ENCODE peak calls at places on chromosome 11, in seven cellular contexts. One of them, this sample, is unnamed.

GRCh38 chr11:17683378-17684161 is 35.8 kb upstream of the MYOD1 start:
- DNase-seq in activated CD8-positive, alpha-beta T cell treated with anti-CD3 and anti-CD28 coated beads for 36 hours: no peak
- DNase-seq in psoas muscle: peak
- DNase-seq in kidney epithelial cell: peak
- DNase-seq in fibroblast of the aortic adventitia: peak
- DNase-seq in cardiac muscle cell: peak
- DNase-seq in left ventricle myocardium inferior: no peak
- DNase-seq in this sample: no peak

GRCh38 chr11:45709264-45709663 is 43.8 kb upstream of the CHST1 start:
- DNase-seq in activated CD8-positive, alpha-beta T cell treated with anti-CD3 and anti-CD28 coated beads for 36 hours: no peak
- DNase-seq in psoas muscle: no peak
- DNase-seq in kidney epithelial cell: no peak
- DNase-seq in fibroblast of the aortic adventitia: no peak
- DNase-seq in cardiac muscle cell: no peak
- DNase-seq in left ventricle myocardium inferior: no peak
- DNase-seq in this sample: no peak

GRCh38 chr11:95924414-95924760 is 480 bp upstream of the MTMR2 start:
- DNase-seq in activated CD8-positive, alpha-beta T cell treated with anti-CD3 and anti-CD28 coated beads for 36 hours: no peak
- DNase-seq in psoas muscle: no peak
- DNase-seq in kidney epithelial cell: no peak
- DNase-seq in fibroblast of the aortic adventitia: peak
- DNase-seq in cardiac muscle cell: peak
- DNase-seq in left ventricle myocardium inferior: no peak
- DNase-seq in this sample: peak

GRCh38 chr11:12269104-12269441 is 108.3 kb upstream of the PARVA start:
- DNase-seq in activated CD8-positive, alpha-beta T cell treated with anti-CD3 and anti-CD28 coated beads for 36 hours: no peak
- DNase-seq in psoas muscle: no peak
- DNase-seq in kidney epithelial cell: no peak
- DNase-seq in fibroblast of the aortic adventitia: no peak
- DNase-seq in cardiac muscle cell: peak
- DNase-seq in left ventricle myocardium inferior: no peak
- DNase-seq in this sample: no peak

GRCh38 chr11:6225896-6226295 is 8.5 kb downstream of the FHIP1B start:
- DNase-seq in activated CD8-positive, alpha-beta T cell treated with anti-CD3 and anti-CD28 coated beads for 36 hours: no peak
- DNase-seq in psoas muscle: no peak
- DNase-seq in kidney epithelial cell: no peak
- DNase-seq in fibroblast of the aortic adventitia: no peak
- DNase-seq in cardiac muscle cell: no peak
- DNase-seq in left ventricle myocardium inferior: no peak
- DNase-seq in this sample: no peak

GRCh38 chr11:78080084-78080817 is 589 bp upstream of the NDUFC2 start:
- DNase-seq in activated CD8-positive, alpha-beta T cell treated with anti-CD3 and anti-CD28 coated beads for 36 hours: no peak
- DNase-seq in psoas muscle: no peak
- DNase-seq in kidney epithelial cell: no peak
- DNase-seq in fibroblast of the aortic adventitia: no peak
- DNase-seq in cardiac muscle cell: peak
- DNase-seq in left ventricle myocardium inferior: no peak
- DNase-seq in this sample: no peak

GRCh38 chr11:120403966-120404365 is 67.8 kb downstream of the ARHGEF12 start:
- DNase-seq in activated CD8-positive, alpha-beta T cell treated with anti-CD3 and anti-CD28 coated beads for 36 hours: no peak
- DNase-seq in psoas muscle: no peak
- DNase-seq in kidney epithelial cell: no peak
- DNase-seq in fibroblast of the aortic adventitia: no peak
- DNase-seq in cardiac muscle cell: no peak
- DNase-seq in left ventricle myocardium inferior: no peak
- DNase-seq in this sample: no peak

GRCh38 chr11:105719073-105719846 is 109.4 kb downstream of the GRIA4 start:
- DNase-seq in activated CD8-positive, alpha-beta T cell treated with anti-CD3 and anti-CD28 coated beads for 36 hours: no peak
- DNase-seq in psoas muscle: no peak
- DNase-seq in kidney epithelial cell: peak
- DNase-seq in fibroblast of the aortic adventitia: peak
- DNase-seq in cardiac muscle cell: peak
- DNase-seq in left ventricle myocardium inferior: no peak
- DNase-seq in this sample: peak

GRCh38 chr11:120501440-120501839 is 10.1 kb upstream of the GRIK4 start:
- DNase-seq in activated CD8-positive, alpha-beta T cell treated with anti-CD3 and anti-CD28 coated beads for 36 hours: no peak
- DNase-seq in psoas muscle: no peak
- DNase-seq in kidney epithelial cell: no peak
- DNase-seq in fibroblast of the aortic adventitia: no peak
- DNase-seq in cardiac muscle cell: no peak
- DNase-seq in left ventricle myocardium inferior: no peak
- DNase-seq in this sample: no peak

GRCh38 chr11:11960687-11961086 is 47.7 kb downstream of the DKK3 start:
- DNase-seq in activated CD8-positive, alpha-beta T cell treated with anti-CD3 and anti-CD28 coated beads for 36 hours: no peak
- DNase-seq in psoas muscle: no peak
- DNase-seq in kidney epithelial cell: no peak
- DNase-seq in fibroblast of the aortic adventitia: no peak
- DNase-seq in cardiac muscle cell: no peak
- DNase-seq in left ventricle myocardium inferior: no peak
- DNase-seq in this sample: no peak

GRCh38 chr11:17298302-17298701 is 21.8 kb downstream of the NUCB2 start:
- DNase-seq in activated CD8-positive, alpha-beta T cell treated with anti-CD3 and anti-CD28 coated beads for 36 hours: peak
- DNase-seq in psoas muscle: no peak
- DNase-seq in kidney epithelial cell: no peak
- DNase-seq in fibroblast of the aortic adventitia: no peak
- DNase-seq in cardiac muscle cell: no peak
- DNase-seq in left ventricle myocardium inferior: no peak
- DNase-seq in this sample: peak

GRCh38 chr11:134045799-134046635 is 22.9 kb upstream of the JAM3 start:
- DNase-seq in activated CD8-positive, alpha-beta T cell treated with anti-CD3 and anti-CD28 coated beads for 36 hours: peak
- DNase-seq in psoas muscle: no peak
- DNase-seq in kidney epithelial cell: no peak
- DNase-seq in fibroblast of the aortic adventitia: no peak
- DNase-seq in cardiac muscle cell: peak
- DNase-seq in left ventricle myocardium inferior: peak
- DNase-seq in this sample: no peak

GRCh38 chr11:16610213-16610737 is 128.2 kb upstream of the C11orf58 start:
- DNase-seq in activated CD8-positive, alpha-beta T cell treated with anti-CD3 and anti-CD28 coated beads for 36 hours: no peak
- DNase-seq in psoas muscle: no peak
- DNase-seq in kidney epithelial cell: no peak
- DNase-seq in fibroblast of the aortic adventitia: no peak
- DNase-seq in cardiac muscle cell: no peak
- DNase-seq in left ventricle myocardium inferior: no peak
- DNase-seq in this sample: no peak

GRCh38 chr11:86370922-86371614 is 3.6 kb upstream of the CCDC81 start:
- DNase-seq in activated CD8-positive, alpha-beta T cell treated with anti-CD3 and anti-CD28 coated beads for 36 hours: no peak
- DNase-seq in psoas muscle: no peak
- DNase-seq in kidney epithelial cell: no peak
- DNase-seq in fibroblast of the aortic adventitia: peak
- DNase-seq in cardiac muscle cell: peak
- DNase-seq in left ventricle myocardium inferior: no peak
- DNase-seq in this sample: no peak

GRCh38 chr11:116404143-116404800 is 368.5 kb downstream of the BUD13 start:
- DNase-seq in activated CD8-positive, alpha-beta T cell treated with anti-CD3 and anti-CD28 coated beads for 36 hours: no peak
- DNase-seq in psoas muscle: no peak
- DNase-seq in kidney epithelial cell: no peak
- DNase-seq in fibroblast of the aortic adventitia: no peak
- DNase-seq in cardiac muscle cell: no peak
- DNase-seq in left ventricle myocardium inferior: no peak
- DNase-seq in this sample: no peak

GRCh38 chr11:117833401-117833891 is 8.9 kb upstream of the FXYD2 start:
- DNase-seq in activated CD8-positive, alpha-beta T cell treated with anti-CD3 and anti-CD28 coated beads for 36 hours: no peak
- DNase-seq in psoas muscle: peak
- DNase-seq in kidney epithelial cell: no peak
- DNase-seq in fibroblast of the aortic adventitia: no peak
- DNase-seq in cardiac muscle cell: no peak
- DNase-seq in left ventricle myocardium inferior: no peak
- DNase-seq in this sample: no peak

GRCh38 chr11:62555464-62556092 is 9.0 kb upstream of the AHNAK start:
- DNase-seq in activated CD8-positive, alpha-beta T cell treated with anti-CD3 and anti-CD28 coated beads for 36 hours: peak
- DNase-seq in psoas muscle: no peak
- DNase-seq in kidney epithelial cell: no peak
- DNase-seq in fibroblast of the aortic adventitia: peak
- DNase-seq in cardiac muscle cell: no peak
- DNase-seq in left ventricle myocardium inferior: peak
- DNase-seq in this sample: peak

GRCh38 chr11:62558669-62559068 is 12.1 kb upstream of the AHNAK start:
- DNase-seq in activated CD8-positive, alpha-beta T cell treated with anti-CD3 and anti-CD28 coated beads for 36 hours: no peak
- DNase-seq in psoas muscle: no peak
- DNase-seq in kidney epithelial cell: no peak
- DNase-seq in fibroblast of the aortic adventitia: no peak
- DNase-seq in cardiac muscle cell: no peak
- DNase-seq in left ventricle myocardium inferior: peak
- DNase-seq in this sample: no peak

GRCh38 chr11:62554377-62554776 is 7.8 kb upstream of the AHNAK start:
- DNase-seq in activated CD8-positive, alpha-beta T cell treated with anti-CD3 and anti-CD28 coated beads for 36 hours: no peak
- DNase-seq in psoas muscle: peak
- DNase-seq in kidney epithelial cell: no peak
- DNase-seq in fibroblast of the aortic adventitia: no peak
- DNase-seq in cardiac muscle cell: no peak
- DNase-seq in left ventricle myocardium inferior: peak
- DNase-seq in this sample: no peak

GRCh38 chr11:62556872-62557631 is 10.4 kb upstream of the AHNAK start:
- DNase-seq in activated CD8-positive, alpha-beta T cell treated with anti-CD3 and anti-CD28 coated beads for 36 hours: peak
- DNase-seq in psoas muscle: no peak
- DNase-seq in kidney epithelial cell: no peak
- DNase-seq in fibroblast of the aortic adventitia: peak
- DNase-seq in cardiac muscle cell: no peak
- DNase-seq in left ventricle myocardium inferior: no peak
- DNase-seq in this sample: no peak

DNA sequence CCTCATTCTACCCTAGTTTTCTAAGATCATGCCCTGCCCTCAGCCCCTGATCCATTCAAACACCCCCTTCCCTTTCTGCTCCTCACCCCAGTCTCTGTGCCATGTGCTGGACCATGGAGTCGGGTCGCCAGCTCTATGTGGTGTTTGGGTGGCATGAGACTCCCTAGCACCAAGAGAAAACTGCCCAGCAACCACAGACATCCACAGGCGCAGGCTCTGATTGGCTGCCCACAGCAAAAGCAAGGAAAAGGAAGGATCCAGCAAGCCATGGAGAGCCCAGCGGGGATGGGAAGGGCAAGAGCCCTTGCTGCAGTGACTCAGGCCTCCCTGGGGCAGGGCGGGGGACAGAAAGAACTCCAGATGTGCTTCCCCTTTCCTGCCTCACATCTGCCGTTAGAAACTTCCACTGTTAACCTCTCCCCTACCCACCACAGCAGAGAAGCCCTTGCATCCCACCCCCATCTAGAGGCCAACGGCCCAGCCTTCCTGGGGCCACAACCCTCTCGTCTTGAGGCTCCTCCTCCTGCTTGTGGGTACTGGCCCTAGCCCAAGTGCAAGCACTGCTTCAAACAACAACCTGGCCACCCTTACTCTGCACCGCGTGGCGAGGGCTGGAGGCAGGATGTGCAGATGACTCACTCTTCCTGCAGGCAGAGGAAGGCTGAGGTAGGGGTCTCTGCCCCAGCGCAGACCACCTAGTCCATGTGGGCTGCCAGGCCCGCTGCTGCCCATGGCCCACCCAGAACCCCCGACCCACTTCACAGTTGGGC is 9.7 kb upstream of the AHNAK start:
- DNase-seq in activated CD8-positive, alpha-beta T cell treated with anti-CD3 and anti-CD28 coated beads for 36 hours: peak
- DNase-seq in psoas muscle: peak
- DNase-seq in kidney epithelial cell: peak
- DNase-seq in fibroblast of the aortic adventitia: peak
- DNase-seq in cardiac muscle cell: peak
- DNase-seq in left ventricle myocardium inferior: peak
- DNase-seq in this sample: peak
- TF ChIP-seq CTCF in activated CD8-positive, alpha-beta T cell treated with anti-CD3 and anti-CD28 coated beads for 36 hours: no peak
- TF ChIP-seq CTCF in psoas muscle: no peak
- TF ChIP-seq CTCF in kidney epithelial cell: no peak
- TF ChIP-seq CTCF in fibroblast of the aortic adventitia: no peak
- TF ChIP-seq CTCF in cardiac muscle cell: no peak
- TF ChIP-seq CTCF in left ventricle myocardium inferior: no peak
- TF ChIP-seq CTCF in this sample: no peak

GRCh38 chr11:101974255-101974654 is 57.9 kb upstream of the ANGPTL5 start:
- DNase-seq in activated CD8-positive, alpha-beta T cell treated with anti-CD3 and anti-CD28 coated beads for 36 hours: no peak
- DNase-seq in psoas muscle: no peak
- DNase-seq in kidney epithelial cell: no peak
- DNase-seq in fibroblast of the aortic adventitia: peak
- DNase-seq in cardiac muscle cell: peak
- DNase-seq in left ventricle myocardium inferior: no peak
- DNase-seq in this sample: no peak
- TF ChIP-seq CTCF in activated CD8-positive, alpha-beta T cell treated with anti-CD3 and anti-CD28 coated beads for 36 hours: no peak
- TF ChIP-seq CTCF in psoas muscle: no peak
- TF ChIP-seq CTCF in kidney epithelial cell: no peak
- TF ChIP-seq CTCF in fibroblast of the aortic adventitia: peak
- TF ChIP-seq CTCF in cardiac muscle cell: peak
- TF ChIP-seq CTCF in left ventricle myocardium inferior: no peak
- TF ChIP-seq CTCF in this sample: no peak

GRCh38 chr11:129740877-129741276 is 74.8 kb upstream of the TMEM45B start:
- DNase-seq in activated CD8-positive, alpha-beta T cell treated with anti-CD3 and anti-CD28 coated beads for 36 hours: no peak
- DNase-seq in psoas muscle: no peak
- DNase-seq in kidney epithelial cell: no peak
- DNase-seq in fibroblast of the aortic adventitia: no peak
- DNase-seq in cardiac muscle cell: no peak
- DNase-seq in left ventricle myocardium inferior: no peak
- DNase-seq in this sample: no peak
- TF ChIP-seq CTCF in activated CD8-positive, alpha-beta T cell treated with anti-CD3 and anti-CD28 coated beads for 36 hours: no peak
- TF ChIP-seq CTCF in psoas muscle: no peak
- TF ChIP-seq CTCF in kidney epithelial cell: no peak
- TF ChIP-seq CTCF in fibroblast of the aortic adventitia: no peak
- TF ChIP-seq CTCF in cardiac muscle cell: no peak
- TF ChIP-seq CTCF in left ventricle myocardium inferior: no peak
- TF ChIP-seq CTCF in this sample: no peak

GRCh38 chr11:60912223-60912850 is 1.6 kb upstream of the TMEM109 start:
- DNase-seq in activated CD8-positive, alpha-beta T cell treated with anti-CD3 and anti-CD28 coated beads for 36 hours: peak
- DNase-seq in psoas muscle: no peak
- DNase-seq in kidney epithelial cell: no peak
- DNase-seq in fibroblast of the aortic adventitia: no peak
- DNase-seq in cardiac muscle cell: no peak
- DNase-seq in left ventricle myocardium inferior: no peak
- DNase-seq in this sample: no peak

GRCh38 chr11:60910281-60910687 is 3.7 kb upstream of the TMEM109 start:
- DNase-seq in activated CD8-positive, alpha-beta T cell treated with anti-CD3 and anti-CD28 coated beads for 36 hours: no peak
- DNase-seq in psoas muscle: no peak
- DNase-seq in kidney epithelial cell: no peak
- DNase-seq in fibroblast of the aortic adventitia: no peak
- DNase-seq in cardiac muscle cell: no peak
- DNase-seq in left ventricle myocardium inferior: no peak
- DNase-seq in this sample: peak

GRCh38 chr11:60912851-60913550 is 957 bp upstream of the TMEM109 start:
- DNase-seq in activated CD8-positive, alpha-beta T cell treated with anti-CD3 and anti-CD28 coated beads for 36 hours: no peak
- DNase-seq in psoas muscle: no peak
- DNase-seq in kidney epithelial cell: no peak
- DNase-seq in fibroblast of the aortic adventitia: no peak
- DNase-seq in cardiac muscle cell: no peak
- DNase-seq in left ventricle myocardium inferior: no peak
- DNase-seq in this sample: no peak

GRCh38 chr11:60908803-60909202 is 2.4 kb upstream of the PRPF19 start:
- DNase-seq in activated CD8-positive, alpha-beta T cell treated with anti-CD3 and anti-CD28 coated beads for 36 hours: no peak
- DNase-seq in psoas muscle: no peak
- DNase-seq in kidney epithelial cell: no peak
- DNase-seq in fibroblast of the aortic adventitia: no peak
- DNase-seq in cardiac muscle cell: no peak
- DNase-seq in left ventricle myocardium inferior: no peak
- DNase-seq in this sample: no peak

DNA sequence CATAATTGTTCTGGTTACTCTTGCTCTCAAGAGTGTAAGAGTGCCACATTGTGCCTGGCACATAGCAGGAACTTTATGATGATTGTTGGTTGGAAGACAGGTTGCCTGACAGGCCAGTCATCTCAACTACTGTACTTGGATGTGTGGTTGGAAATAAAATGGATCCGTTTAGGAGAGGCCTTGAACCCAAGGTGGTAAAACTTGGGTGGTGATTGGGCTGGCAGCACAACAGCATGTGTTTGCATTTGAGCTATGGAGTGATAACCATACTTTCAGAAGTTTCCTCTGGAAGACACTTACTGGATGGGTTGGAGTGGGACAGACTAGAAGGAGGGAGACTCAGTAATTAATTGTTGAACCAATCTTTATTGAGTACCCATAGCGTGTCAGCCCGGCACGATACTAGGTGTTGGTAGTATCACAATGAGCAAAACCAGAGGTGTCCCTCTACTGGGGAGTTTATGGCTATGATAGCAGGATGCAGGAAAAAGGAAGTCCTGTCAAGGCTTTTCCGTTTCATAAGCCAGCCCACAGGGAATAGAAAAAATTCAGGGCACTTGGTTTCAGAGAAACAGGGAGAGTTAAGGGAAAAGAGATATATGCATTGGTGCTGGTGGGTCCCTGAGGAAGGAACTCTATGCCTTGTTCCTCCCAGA is 3.1 kb upstream of the TMEM109 start:
- DNase-seq in activated CD8-positive, alpha-beta T cell treated with anti-CD3 and anti-CD28 coated beads for 36 hours: no peak
- DNase-seq in psoas muscle: no peak
- DNase-seq in kidney epithelial cell: no peak
- DNase-seq in fibroblast of the aortic adventitia: no peak
- DNase-seq in cardiac muscle cell: no peak
- DNase-seq in left ventricle myocardium inferior: no peak
- DNase-seq in this sample: no peak
- TF ChIP-seq CTCF in activated CD8-positive, alpha-beta T cell treated with anti-CD3 and anti-CD28 coated beads for 36 hours: no peak
- TF ChIP-seq CTCF in psoas muscle: no peak
- TF ChIP-seq CTCF in kidney epithelial cell: no peak
- TF ChIP-seq CTCF in fibroblast of the aortic adventitia: no peak
- TF ChIP-seq CTCF in cardiac muscle cell: no peak
- TF ChIP-seq CTCF in left ventricle myocardium inferior: peak
- TF ChIP-seq CTCF in this sample: no peak

This sample was measured in GM13977.